ENCODE peak calls at places on chromosomes 3 and 15, in five cellular contexts. E, Q, B, P and K are unnamed samples.

GRCh38 chr3:133742351-133743091 is 3.7 kb upstream of the TF start:
- DNase-seq in E (no peak), Q (peak; percentile 53), B (no peak), P (no peak), K (peak; percentile 77)

GRCh38 chr15:47551079-47551478 is 166.2 kb upstream of the SEMA6D start:
- DNase-seq in E (peak; percentile 42), Q (no peak), B (peak; percentile 8), P (peak; percentile 55), K (peak; percentile 20)

GRCh38 chr3:111712294-111713180 is 117.4 kb upstream of the ZBED2 start:
- DNase-seq in E (no peak), Q (peak; percentile 64), B (no peak), P (peak; percentile 16), K (no peak)

GRCh38 chr3:3683261-3683660 is 116.0 kb upstream of the LRRN1 start:
- DNase-seq in E (no peak), Q (peak; percentile 84), B (no peak), P (no peak), K (no peak)

GRCh38 chr3:46693897-46694235 is 387 bp upstream of the ALS2CL start:
- DNase-seq in E (no peak), Q (peak; percentile 11), B (no peak), P (no peak), K (no peak)

GRCh38 chr15:70956196-70956595 is 63.6 kb downstream of the LRRC49 start:
- DNase-seq in E (no peak), Q (peak; percentile 17), B (no peak), P (no peak), K (no peak)

GRCh38 chr3:13273604-13274105 is 146.5 kb downstream of the NUP210 start:
- DNase-seq in E (no peak), Q (no peak), B (no peak), P (no peak), K (no peak)

GRCh38 chr3:18778602-18779001 is 353.5 kb upstream of the SATB1 start:
- DNase-seq in E (no peak), Q (no peak), B (no peak), P (no peak), K (no peak)

GRCh38 chr3:151107177-151107576 is 21.7 kb downstream of the MED12L start:
- DNase-seq in E (no peak), Q (no peak), B (peak; percentile 45), P (peak; percentile 66), K (no peak)

GRCh38 chr3:37591130-37591865 is 270.4 kb upstream of the CTDSPL start:
- DNase-seq in E (no peak), Q (no peak), B (no peak), P (no peak), K (no peak)

GRCh38 chr15:95017950-95018349 is 786.6 kb downstream of the MCTP2 start:
- DNase-seq in E (peak; percentile 44), Q (peak; percentile 23), B (no peak), P (no peak), K (peak; percentile 8)

GRCh38 chr3:96996009-96996408 is 181.6 kb downstream of the EPHA6 start:
- DNase-seq in E (no peak), Q (no peak), B (no peak), P (no peak), K (no peak)

GRCh38 chr3:45631486-45631885 is 36.9 kb downstream of the LIMD1 start:
- DNase-seq in E (no peak), Q (no peak), B (no peak), P (no peak), K (no peak)

GRCh38 chr3:124699686-124700396 is 30.4 kb upstream of the UMPS start:
- DNase-seq in E (no peak), Q (peak; percentile 6), B (no peak), P (no peak), K (no peak)

GRCh38 chr3:72095521-72095920 is 310.6 kb upstream of the PROK2 start:
- DNase-seq in E (no peak), Q (no peak), B (no peak), P (no peak), K (no peak)

GRCh38 chr15:80950291-80951078 is 39.1 kb downstream of the MESD start:
- DNase-seq in E (no peak), Q (no peak), B (no peak), P (no peak), K (no peak)

GRCh38 chr15:52114256-52114655 is 1.7 kb upstream of the BCL2L10 start:
- DNase-seq in E (no peak), Q (no peak), B (no peak), P (no peak), K (no peak)

GRCh38 chr3:33008282-33008681 is 56.8 kb downstream of the CCR4 start:
- DNase-seq in E (no peak), Q (no peak), B (no peak), P (no peak), K (no peak)

GRCh38 chr15:85454403-85454802 is 74.0 kb downstream of the AKAP13 start:
- DNase-seq in E (no peak), Q (no peak), B (no peak), P (no peak), K (no peak)

GRCh38 chr3:13714251-13714916 is 165.5 kb downstream of the FBLN2 start:
- DNase-seq in E (peak; percentile 8), Q (no peak), B (no peak), P (no peak), K (no peak)

GRCh38 chr15:22942877-22943276 is 37.3 kb downstream of the CYFIP1 start:
- DNase-seq in E (no peak), Q (no peak), B (no peak), P (no peak), K (no peak)

GRCh38 chr3:14411166-14411526 is 8.7 kb downstream of the SLC6A6 start:
- DNase-seq in E (no peak), Q (no peak), B (no peak), P (no peak), K (no peak)

GRCh38 chr15:70535955-70536338 is 227.4 kb downstream of the UACA start:
- DNase-seq in E (no peak), Q (no peak), B (no peak), P (no peak), K (no peak)

GRCh38 chr3:184584001-184584891 is 22.7 kb downstream of the EPHB3 start:
- DNase-seq in E (peak; percentile 69), Q (no peak), B (no peak), P (peak; percentile 69), K (no peak)

GRCh38 chr3:51384145-51384729 is 854 bp upstream of the MANF start:
- DNase-seq in E (no peak), Q (peak; percentile 22), B (no peak), P (peak; percentile 46), K (peak; percentile 22)

GRCh38 chr15:66067687-66068086 is 185.9 kb downstream of the MEGF11 start:
- DNase-seq in E (peak; percentile 84), Q (no peak), B (no peak), P (peak; percentile 67), K (no peak)

GRCh38 chr3:55668359-55668758 is 181.3 kb upstream of the WNT5A start:
- DNase-seq in E (no peak), Q (peak; percentile 67), B (no peak), P (no peak), K (no peak)

GRCh38 chr3:59609967-59610366 is 560.1 kb upstream of the CFAP20DC start:
- DNase-seq in E (no peak), Q (no peak), B (no peak), P (peak; percentile 37), K (no peak)

GRCh38 chr15:68821898-68822380 is 1.2 kb upstream of the ANP32A start:
- DNase-seq in E (no peak), Q (no peak), B (no peak), P (peak; percentile 45), K (peak; percentile 60)
- H2AFZ ChIP-seq in E (no peak overlapping the region), Q (no peak overlapping the region), B (peak overlapping the region; percentile 89), P (no peak overlapping the region), K (peak overlapping the region; percentile 76)

GRCh38 chr3:10287936-10288574 is 4.7 kb downstream of the GHRL start:
- DNase-seq in E (no peak), Q (no peak), B (no peak), P (no peak), K (no peak)

GRCh38 chr3:10290476-10291138 is 2.1 kb downstream of the GHRL start:
- DNase-seq in E (no peak), Q (no peak), B (no peak), P (no peak), K (no peak)

GRCh38 chr3:10289785-10290355 is 2.9 kb downstream of the GHRL start:
- DNase-seq in E (no peak), Q (no peak), B (no peak), P (peak; percentile 14), K (no peak)

GRCh38 chr3:10288575-10288960 is 4.2 kb downstream of the GHRL start:
- DNase-seq in E (no peak), Q (no peak), B (no peak), P (no peak), K (no peak)

GRCh38 chr3:10289077-10289476 is 3.7 kb downstream of the GHRL start:
- DNase-seq in E (no peak), Q (no peak), B (no peak), P (no peak), K (no peak)
- H3K27ac ChIP-seq in E (no peak overlapping the region), Q (no peak overlapping the region), B (no peak overlapping the region), P (no peak overlapping the region), K (no peak overlapping the region)

GRCh38 chr3:126519506-126520455 is 2.2 kb upstream of the UROC1 start:
- DNase-seq in E (no peak), Q (no peak), B (no peak), P (no peak), K (no peak)

GRCh38 chr3:126523745-126524428 is at the start of gene CHST13:
- DNase-seq in E (peak; percentile 71), Q (peak; percentile 60), B (peak; percentile 56), P (peak; percentile 91), K (peak; percentile 19)

GRCh38 chr3:126524429-126524988 is 554 bp downstream of the CHST13 start:
- DNase-seq in E (peak; percentile 49), Q (no peak), B (peak; percentile 29), P (no peak), K (no peak)

GRCh38 chr3:126521122-126521891 is 2.6 kb upstream of the CHST13 start:
- DNase-seq in E (no peak), Q (no peak), B (no peak), P (no peak), K (no peak)

DNA sequence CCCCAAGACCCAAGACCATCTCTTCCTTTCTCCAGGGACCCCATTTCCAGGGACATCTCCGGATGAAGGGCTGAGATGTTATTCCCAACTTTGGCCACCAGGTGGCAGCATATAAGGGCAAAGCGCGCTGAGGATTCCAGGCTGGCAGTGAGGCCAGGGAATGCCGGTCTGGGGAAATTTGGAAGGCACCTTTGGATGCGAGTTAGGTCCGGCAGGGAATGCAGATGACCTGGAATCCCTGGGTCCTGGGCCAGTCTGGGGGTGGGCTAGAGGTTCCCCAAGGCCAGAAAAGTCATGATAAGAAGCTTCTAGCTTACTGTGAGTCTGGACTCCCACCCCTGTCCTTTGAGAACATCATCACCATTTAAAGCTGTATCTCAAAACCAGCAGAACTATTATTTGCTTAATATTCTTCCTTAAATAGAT is 1.6 kb upstream of the CHST13 start:
- DNase-seq in E (peak; percentile 76), Q (peak; percentile 21), B (peak; percentile 74), P (peak; percentile 80), K (peak; percentile 59)
- H3K9ac ChIP-seq in E (no peak overlapping the region), Q (no peak overlapping the region), B (no peak overlapping the region), P (no peak overlapping the region), K (no peak overlapping the region)

GRCh38 chr3:182673336-182673735 is 120.0 kb upstream of the ATP11B start:
- DNase-seq in E (no peak), Q (no peak), B (no peak), P (no peak), K (no peak)

GRCh38 chr3:182668974-182669373 is 124.3 kb upstream of the ATP11B start:
- DNase-seq in E (no peak), Q (no peak), B (no peak), P (no peak), K (no peak)

GRCh38 chr3:182671942-182672341 is 121.4 kb upstream of the ATP11B start:
- DNase-seq in E (no peak), Q (peak; percentile 77), B (no peak), P (no peak), K (no peak)

GRCh38 chr3:182668541-182668940 is 124.8 kb upstream of the ATP11B start:
- DNase-seq in E (no peak), Q (no peak), B (no peak), P (no peak), K (no peak)
- H2AFZ ChIP-seq in E (no peak overlapping the region), Q (no peak overlapping the region), B (no peak overlapping the region), P (no peak overlapping the region), K (no peak overlapping the region)